ENCODE peak calls at places on chromosomes 5 and 9, in eight cellular contexts. R is activated naive CD8-positive, alpha-beta T cell treated with anti-CD3 and anti-CD28 coated beads, Interleukin-2, amount 50 U/mL, for 16 hours; O is stimulated activated CD8-positive, alpha-beta memory T cell treated with anti-CD3 and anti-CD28 coated beads, Interleukin-7, amount 100 ng/mL, for 4 hours; J is NCI-H510A treated with DMSO at 0.1 percent for 48 hours; I is GM19239; N is PC-9; P is central memory CD4-positive, alpha-beta T cell; A is pons. M is an unnamed sample.

GRCh38 chr5:173981362-173981761 is 7.6 kb upstream of the C5orf47 start:
- DNase-seq in R (no peak), N (no peak), P (no peak), J (no peak), A (no peak), I (no peak), O (no peak), M (no peak)

GRCh38 chr5:6372251-6373080 is 5.9 kb downstream of the MED10 start:
- DNase-seq in I (no peak), R (no peak), J (no peak), N (no peak), P (no peak), A (no peak), O (no peak), M (no peak)

GRCh38 chr9:119375892-119376291 is 6.7 kb upstream of the BRINP1 start:
- DNase-seq in P (no peak), I (no peak), N (no peak), O (no peak), J (peak; percentile 23), A (no peak), R (no peak), M (peak; percentile 2)

GRCh38 chr9:116693233-116693731 is 6.2 kb downstream of the TRIM32 start:
- DNase-seq in N (peak; percentile 88), O (no peak), I (no peak), A (no peak), P (no peak), J (no peak), R (no peak), M (no peak)

GRCh38 chr9:95018099-95018927 is 291.8 kb downstream of the AOPEP start:
- DNase-seq in A (peak; percentile 80), R (no peak), P (no peak), I (no peak), J (no peak), O (no peak), N (no peak), M (peak; percentile 32)

GRCh38 chr9:135604437-135605237 is 34.7 kb downstream of the GLT6D1 start:
- DNase-seq in A (no peak), R (no peak), J (no peak), P (no peak), O (no peak), N (no peak), I (no peak), M (no peak)

GRCh38 chr5:120464627-120465280 is 654 bp downstream of the PRR16 start:
- DNase-seq in I (no peak), A (peak; percentile 14), J (peak; percentile 9), R (no peak), P (no peak), O (no peak), N (no peak), M (no peak)

GRCh38 chr9:128628471-128629048 is 28.1 kb downstream of the DYNC2I2 start:
- DNase-seq in J (no peak), P (no peak), R (no peak), A (peak; percentile 34), I (no peak), O (no peak), N (no peak), M (no peak)

GRCh38 chr5:112367400-112367799 is 51.7 kb downstream of the EPB41L4A start:
- DNase-seq in N (no peak), R (no peak), J (no peak), P (no peak), I (no peak), O (no peak), A (no peak), M (no peak)